ENCODE peak calls at places on chromosome 1, in eight cellular contexts. W, T, F, E, J, C, Y and A are unnamed samples.

GRCh38 chr1:218395916-218396315 is 50.8 kb downstream of the TGFB2 start:
- DNase-seq in E (no peak), T (no peak), C (no peak), W (no peak), Y (no peak), F (no peak), J (no peak), A (no peak)

GRCh38 chr1:208189183-208189582 is 55.0 kb downstream of the PLXNA2 start:
- DNase-seq in F (no peak), C (no peak), E (no peak), T (no peak), J (no peak), W (no peak), Y (no peak), A (no peak)

GRCh38 chr1:248343451-248343850 is 5.1 kb upstream of the OR14C36 start:
- DNase-seq in F (no peak), C (no peak), W (no peak), J (no peak), T (no peak), E (no peak), Y (no peak), A (no peak)

GRCh38 chr1:209268479-209268878 is 315.0 kb upstream of the CAMK1G start:
- DNase-seq in Y (no peak), J (no peak), F (no peak), C (no peak), E (no peak), W (no peak), T (no peak), A (no peak)

GRCh38 chr1:106975944-106976343 is 80.5 kb upstream of the PRMT6 start:
- DNase-seq in W (no peak), T (no peak), J (no peak), F (no peak), E (no peak), C (no peak), Y (no peak), A (no peak)

GRCh38 chr1:37890378-37891014 is 31.1 kb upstream of the MTF1 start:
- DNase-seq in T (peak; percentile 54), E (no peak), Y (no peak), F (peak; percentile 4), J (peak; percentile 44), W (peak; percentile 76), C (peak; percentile 0), A (peak; percentile 66)

GRCh38 chr1:154772056-154772455 is 98.0 kb downstream of the KCNN3 start:
- DNase-seq in J (no peak), W (no peak), T (no peak), E (no peak), C (no peak), Y (no peak), F (no peak), A (no peak)

GRCh38 chr1:167689569-167689925 is 32.2 kb upstream of the MPZL1 start:
- DNase-seq in F (no peak), T (no peak), J (no peak), W (no peak), E (no peak), Y (no peak), C (no peak), A (no peak)

GRCh38 chr1:229260297-229260696 is 10.6 kb upstream of the RAB4A start:
- DNase-seq in Y (no peak), F (no peak), W (no peak), J (no peak), C (no peak), E (no peak), T (no peak), A (no peak)

GRCh38 chr1:221734187-221734586 is 7.7 kb downstream of the DUSP10 start:
- DNase-seq in Y (no peak), J (no peak), E (no peak), W (no peak), F (no peak), C (no peak), T (no peak), A (no peak)

GRCh38 chr1:212738330-212738729 is 38.7 kb upstream of the BATF3 start:
- DNase-seq in C (no peak), W (no peak), Y (no peak), T (no peak), F (no peak), E (no peak), J (no peak), A (no peak)